ENCODE peak calls at places on chromosome 20, in five cellular contexts. One of them, this sample, is unnamed.

GRCh38 chr20:37379967-37380828 is 34.3 kb downstream of the SRC start:
- DNase-seq in bronchial epithelial cell: peak
- DNase-seq in astrocyte of the hippocampus: peak
- DNase-seq in central memory CD8-positive, alpha-beta T cell: no peak
- DNase-seq in NCI-H1105: no peak
- DNase-seq in this sample: no peak

GRCh38 chr20:3168079-3168828 is 5.1 kb downstream of the LZTS3 start:
- DNase-seq in bronchial epithelial cell: no peak
- DNase-seq in astrocyte of the hippocampus: no peak
- DNase-seq in central memory CD8-positive, alpha-beta T cell: no peak
- DNase-seq in NCI-H1105: no peak
- DNase-seq in this sample: no peak

GRCh38 chr20:18055261-18055660 is 2.5 kb downstream of the OVOL2 start:
- DNase-seq in bronchial epithelial cell: no peak
- DNase-seq in astrocyte of the hippocampus: no peak
- DNase-seq in central memory CD8-positive, alpha-beta T cell: no peak
- DNase-seq in NCI-H1105: no peak
- DNase-seq in this sample: no peak

GRCh38 chr20:62232194-62232593 is 6.1 kb upstream of the OSBPL2 start:
- DNase-seq in bronchial epithelial cell: no peak
- DNase-seq in astrocyte of the hippocampus: no peak
- DNase-seq in central memory CD8-positive, alpha-beta T cell: no peak
- DNase-seq in NCI-H1105: no peak
- DNase-seq in this sample: no peak

GRCh38 chr20:23868321-23868720 is 11.2 kb downstream of the CST5 start:
- DNase-seq in bronchial epithelial cell: no peak
- DNase-seq in astrocyte of the hippocampus: no peak
- DNase-seq in central memory CD8-positive, alpha-beta T cell: no peak
- DNase-seq in NCI-H1105: no peak
- DNase-seq in this sample: no peak

GRCh38 chr20:63202811-63203526 is 13.0 kb downstream of the YTHDF1 start:
- DNase-seq in bronchial epithelial cell: no peak
- DNase-seq in astrocyte of the hippocampus: no peak
- DNase-seq in central memory CD8-positive, alpha-beta T cell: no peak
- DNase-seq in NCI-H1105: no peak
- DNase-seq in this sample: no peak

GRCh38 chr20:64083380-64084208 is 604 bp downstream of the LKAAEAR1 start:
- DNase-seq in bronchial epithelial cell: peak
- DNase-seq in astrocyte of the hippocampus: peak
- DNase-seq in central memory CD8-positive, alpha-beta T cell: peak
- DNase-seq in NCI-H1105: peak
- DNase-seq in this sample: peak

GRCh38 chr20:48478370-48478769 is 349.4 kb downstream of the PREX1 start:
- DNase-seq in bronchial epithelial cell: no peak
- DNase-seq in astrocyte of the hippocampus: no peak
- DNase-seq in central memory CD8-positive, alpha-beta T cell: no peak
- DNase-seq in NCI-H1105: no peak
- DNase-seq in this sample: no peak

GRCh38 chr20:57781901-57782300 is 72.1 kb upstream of the PMEPA1 start:
- DNase-seq in bronchial epithelial cell: no peak
- DNase-seq in astrocyte of the hippocampus: no peak
- DNase-seq in central memory CD8-positive, alpha-beta T cell: no peak
- DNase-seq in NCI-H1105: no peak
- DNase-seq in this sample: no peak

GRCh38 chr20:56245761-56246160 is 2.8 kb upstream of the MC3R start:
- DNase-seq in bronchial epithelial cell: peak
- DNase-seq in astrocyte of the hippocampus: peak
- DNase-seq in central memory CD8-positive, alpha-beta T cell: no peak
- DNase-seq in NCI-H1105: no peak
- DNase-seq in this sample: no peak

GRCh38 chr20:46174469-46175126 is 56.5 kb downstream of the CD40 start:
- DNase-seq in bronchial epithelial cell: peak
- DNase-seq in astrocyte of the hippocampus: peak
- DNase-seq in central memory CD8-positive, alpha-beta T cell: peak
- DNase-seq in NCI-H1105: no peak
- DNase-seq in this sample: peak

GRCh38 chr20:62936996-62937352 is 973 bp upstream of the GID8 start:
- DNase-seq in bronchial epithelial cell: peak
- DNase-seq in astrocyte of the hippocampus: no peak
- DNase-seq in central memory CD8-positive, alpha-beta T cell: no peak
- DNase-seq in NCI-H1105: no peak
- DNase-seq in this sample: no peak

GRCh38 chr20:3239026-3239866 is at the start of gene SLC4A11:
- DNase-seq in bronchial epithelial cell: peak
- DNase-seq in astrocyte of the hippocampus: peak
- DNase-seq in central memory CD8-positive, alpha-beta T cell: no peak
- DNase-seq in NCI-H1105: peak
- DNase-seq in this sample: no peak

GRCh38 chr20:51338692-51339440 is 203.7 kb downstream of the NFATC2 start:
- DNase-seq in bronchial epithelial cell: peak
- DNase-seq in astrocyte of the hippocampus: peak
- DNase-seq in central memory CD8-positive, alpha-beta T cell: no peak
- DNase-seq in NCI-H1105: no peak
- DNase-seq in this sample: no peak

GRCh38 chr20:40587038-40587437 is 102.0 kb downstream of the MAFB start:
- DNase-seq in bronchial epithelial cell: no peak
- DNase-seq in astrocyte of the hippocampus: no peak
- DNase-seq in central memory CD8-positive, alpha-beta T cell: no peak
- DNase-seq in NCI-H1105: no peak
- DNase-seq in this sample: no peak

GRCh38 chr20:49381558-49382493 is 100.6 kb downstream of the KCNB1 start:
- DNase-seq in bronchial epithelial cell: peak
- DNase-seq in astrocyte of the hippocampus: peak
- DNase-seq in central memory CD8-positive, alpha-beta T cell: no peak
- DNase-seq in NCI-H1105: peak
- DNase-seq in this sample: no peak

GRCh38 chr20:25489221-25489863 is 81.9 kb downstream of the GINS1 start:
- DNase-seq in bronchial epithelial cell: no peak
- DNase-seq in astrocyte of the hippocampus: no peak
- DNase-seq in central memory CD8-positive, alpha-beta T cell: no peak
- DNase-seq in NCI-H1105: no peak
- DNase-seq in this sample: no peak

GRCh38 chr20:59939879-59940128 is 301 bp downstream of the PPP1R3D start:
- DNase-seq in bronchial epithelial cell: no peak
- DNase-seq in astrocyte of the hippocampus: no peak
- DNase-seq in central memory CD8-positive, alpha-beta T cell: no peak
- DNase-seq in NCI-H1105: no peak
- DNase-seq in this sample: no peak

GRCh38 chr20:5691918-5692618 is 58.1 kb upstream of the SHLD1 start:
- DNase-seq in bronchial epithelial cell: no peak
- DNase-seq in astrocyte of the hippocampus: no peak
- DNase-seq in central memory CD8-positive, alpha-beta T cell: no peak
- DNase-seq in NCI-H1105: peak
- DNase-seq in this sample: no peak

GRCh38 chr20:6698723-6699122 is 68.8 kb upstream of the BMP2 start:
- DNase-seq in bronchial epithelial cell: no peak
- DNase-seq in astrocyte of the hippocampus: no peak
- DNase-seq in central memory CD8-positive, alpha-beta T cell: no peak
- DNase-seq in NCI-H1105: no peak
- DNase-seq in this sample: no peak

GRCh38 chr20:32484221-32485125 is 100.7 kb downstream of the NOL4L start:
- DNase-seq in bronchial epithelial cell: no peak
- DNase-seq in astrocyte of the hippocampus: peak
- DNase-seq in central memory CD8-positive, alpha-beta T cell: no peak
- DNase-seq in NCI-H1105: peak
- DNase-seq in this sample: peak

GRCh38 chr20:58515240-58516212 is at the start of gene APCDD1L:
- DNase-seq in bronchial epithelial cell: peak
- DNase-seq in astrocyte of the hippocampus: peak
- DNase-seq in central memory CD8-positive, alpha-beta T cell: no peak
- DNase-seq in NCI-H1105: no peak
- DNase-seq in this sample: no peak

GRCh38 chr20:20835897-20836296 is 123.5 kb upstream of the RALGAPA2 start:
- DNase-seq in bronchial epithelial cell: no peak
- DNase-seq in astrocyte of the hippocampus: no peak
- DNase-seq in central memory CD8-positive, alpha-beta T cell: no peak
- DNase-seq in NCI-H1105: no peak
- DNase-seq in this sample: no peak

GRCh38 chr20:10369723-10370090 is 64.3 kb downstream of the MKKS start:
- DNase-seq in bronchial epithelial cell: peak
- DNase-seq in astrocyte of the hippocampus: peak
- DNase-seq in central memory CD8-positive, alpha-beta T cell: no peak
- DNase-seq in NCI-H1105: no peak
- DNase-seq in this sample: no peak

GRCh38 chr20:52190437-52191131 is 995 bp downstream of the ZFP64 start:
- DNase-seq in bronchial epithelial cell: peak
- DNase-seq in astrocyte of the hippocampus: peak
- DNase-seq in central memory CD8-positive, alpha-beta T cell: no peak
- DNase-seq in NCI-H1105: peak
- DNase-seq in this sample: no peak